ENCODE peak calls at places on chromosomes 12 and 14, in four cellular contexts. N is IMR-90, K is A549, G is K562. O is an unnamed sample.
A peak's percentile ranks its signal among the peaks of the same experiment; 100 is the strongest.

GRCh38 chr14:77133718-77134338 is 7.8 kb downstream of the ZDHHC22 start:
- DNase-seq in N (peak; percentile 61), K (peak; percentile 65), G (peak; percentile 66), O (no peak)

GRCh38 chr12:132593938-132594358 is 16.4 kb downstream of the LRCOL1 start:
- DNase-seq in N (peak; percentile 84), K (peak; percentile 92), G (peak; percentile 96), O (no peak)

GRCh38 chr12:61667676-61668075 is 592.5 kb upstream of the USP15 start:
- DNase-seq in N (no peak), K (no peak), G (no peak), O (no peak)

GRCh38 chr12:52188658-52189057 is 3.2 kb downstream of the KRT80 start:
- DNase-seq in N (no peak), K (no peak), G (no peak), O (no peak)

GRCh38 chr12:76766161-76766560 is 2.2 kb downstream of the ZDHHC17 start:
- DNase-seq in N (no peak), K (no peak), G (no peak), O (no peak)

GRCh38 chr14:77648520-77649200 is 32.2 kb upstream of the SPTLC2 start:
- DNase-seq in N (no peak), K (no peak), G (no peak), O (no peak)

GRCh38 chr14:25116607-25117006 is 66.7 kb upstream of the STXBP6 start:
- DNase-seq in N (no peak), K (no peak), G (no peak), O (no peak)

GRCh38 chr14:77023001-77023996 is 5.2 kb downstream of the IRF2BPL start:
- DNase-seq in N (peak; percentile 38), K (no peak), G (no peak), O (no peak)

GRCh38 chr12:49967777-49968250 is 4.9 kb upstream of the AQP6 start:
- DNase-seq in N (no peak), K (no peak), G (no peak), O (no peak)

GRCh38 chr14:55129428-55130193 is 559 bp downstream of the LGALS3 start:
- DNase-seq in N (peak; percentile 74), K (peak; percentile 82), G (no peak), O (no peak)

GRCh38 chr14:98136019-98136418 is 1136.0 kb downstream of the BCL11B start:
- DNase-seq in N (no peak), K (no peak), G (no peak), O (no peak)

GRCh38 chr12:125296701-125297100 is 231.5 kb downstream of the AACS start:
- DNase-seq in N (no peak), K (no peak), G (no peak), O (no peak)

GRCh38 chr12:124520258-124520657 is 47.2 kb downstream of the NCOR2 start:
- DNase-seq in N (peak; percentile 29), K (peak; percentile 49), G (no peak), O (no peak)

GRCh38 chr12:49355913-49356312 is 9.2 kb downstream of the DNAJC22 start:
- DNase-seq in N (no peak), K (no peak), G (no peak), O (no peak)

GRCh38 chr14:69886843-69887242 is 7.6 kb downstream of the SMOC1 start:
- DNase-seq in N (peak; percentile 85), K (no peak), G (no peak), O (no peak)

GRCh38 chr12:65988596-65988995 is 142.0 kb downstream of the LLPH start:
- DNase-seq in N (no peak), K (no peak), G (no peak), O (no peak)

GRCh38 chr12:57236925-57237652 is 7.6 kb downstream of the SHMT2 start:
- DNase-seq in N (no peak), K (no peak), G (no peak), O (no peak)

GRCh38 chr14:100824156-100824555 is 1.8 kb upstream of the MEG3 start:
- DNase-seq in N (peak; percentile 49), K (no peak), G (no peak), O (no peak)

GRCh38 chr14:33249361-33249760 is 310.7 kb downstream of the NPAS3 start:
- DNase-seq in N (no peak), K (no peak), G (no peak), O (no peak)

GRCh38 chr14:90487462-90487861 is 90.6 kb downstream of the CALM1 start:
- DNase-seq in N (no peak), K (no peak), G (no peak), O (no peak)

GRCh38 chr12:47612953-47613352 is 92.9 kb downstream of the RPAP3 start:
- DNase-seq in N (no peak), K (no peak), G (peak; percentile 14), O (no peak)

GRCh38 chr14:36423430-36423829 is 96.6 kb downstream of the NKX2-1 start:
- DNase-seq in N (no peak), K (no peak), G (no peak), O (no peak)

GRCh38 chr14:75559451-75560187 is 18.8 kb upstream of the FLVCR2 start:
- DNase-seq in N (peak; percentile 30), K (peak; percentile 43), G (no peak), O (no peak)

GRCh38 chr12:14213542-14213941 is 151.9 kb upstream of the ATF7IP start:
- DNase-seq in N (no peak), K (no peak), G (no peak), O (no peak)

GRCh38 chr14:99081156-99081765 is 190.7 kb downstream of the BCL11B start:
- DNase-seq in N (no peak), K (no peak), G (no peak), O (no peak)

GRCh38 chr12:93243689-93244513 is 133.8 kb upstream of the NUDT4 start:
- DNase-seq in N (peak; percentile 78), K (no peak), G (peak; percentile 60), O (peak; percentile 75)

GRCh38 chr14:68552597-68552996 is 240.3 kb downstream of the ZFP36L1 start:
- DNase-seq in N (peak; percentile 20), K (no peak), G (no peak), O (no peak)

GRCh38 chr12:72318341-72318740 is 46.2 kb downstream of the TRHDE start:
- DNase-seq in N (no peak), K (no peak), G (no peak), O (no peak)

GRCh38 chr12:20807192-20808080 is 3.1 kb upstream of the SLCO1B3 start:
- DNase-seq in N (no peak), K (no peak), G (no peak), O (no peak)
- TF ChIP-seq ELK1 in N (no peak), K (no peak), G (no peak), O (no peak)

GRCh38 chr14:31926123-31926522 is 151.0 kb upstream of the ARHGAP5 start:
- DNase-seq in N (peak; percentile 53), K (peak; percentile 59), G (peak; percentile 40), O (no peak)
- TF ChIP-seq ELK1 in N (no peak), K (no peak), G (no peak), O (no peak)

GRCh38 chr12:11650697-11651281 is 1.3 kb downstream of the ETV6 start:
- DNase-seq in N (peak; percentile 37), K (peak; percentile 7), G (peak; percentile 34), O (peak; percentile 40)

GRCh38 chr12:11650279-11650696 is 814 bp downstream of the ETV6 start:
- DNase-seq in N (no peak), K (no peak), G (no peak), O (no peak)

GRCh38 chr12:11651377-11651776 is 1.9 kb downstream of the ETV6 start:
- DNase-seq in N (no peak), K (no peak), G (no peak), O (no peak)

GRCh38 chr12:11652351-11653040 is 3.0 kb downstream of the ETV6 start:
- DNase-seq in N (peak; percentile 67), K (no peak), G (peak; percentile 29), O (peak; percentile 71)

DNA sequence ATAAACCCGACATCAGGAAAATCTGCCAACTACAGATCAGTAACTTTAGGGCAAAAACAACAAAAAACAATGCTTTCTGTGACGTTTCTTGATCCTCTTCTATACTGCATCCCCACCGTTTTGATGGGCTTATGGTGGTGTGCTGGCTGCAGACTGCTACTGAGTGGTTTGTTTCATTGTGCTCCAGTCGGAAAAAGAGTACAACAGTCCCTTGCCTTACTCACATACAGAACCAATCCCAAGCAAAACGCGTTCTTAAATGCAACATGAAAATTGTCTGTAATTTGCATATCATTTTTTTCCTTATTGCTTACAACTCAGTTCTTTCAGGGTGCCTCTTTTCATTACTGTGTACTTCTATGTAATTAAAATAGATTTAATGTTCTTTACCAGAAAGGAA is 2.3 kb downstream of the ETV6 start:
- DNase-seq in N (peak; percentile 42), K (no peak), G (peak; percentile 7), O (no peak)
- TF ChIP-seq ELK1 in N (no peak), K (no peak), G (no peak), O (no peak)

GRCh38 chr14:104334812-104335161 is 196.4 kb downstream of the KIF26A start:
- DNase-seq in N (no peak), K (no peak), G (no peak), O (no peak)

GRCh38 chr14:104333903-104334811 is 195.8 kb downstream of the KIF26A start:
- DNase-seq in N (no peak), K (no peak), G (no peak), O (no peak)

GRCh38 chr14:104335611-104336010 is 197.2 kb downstream of the KIF26A start:
- DNase-seq in N (no peak), K (no peak), G (no peak), O (no peak)

GRCh38 chr14:104337381-104337780 is 199.0 kb downstream of the KIF26A start:
- DNase-seq in N (no peak), K (no peak), G (no peak), O (no peak)

DNA sequence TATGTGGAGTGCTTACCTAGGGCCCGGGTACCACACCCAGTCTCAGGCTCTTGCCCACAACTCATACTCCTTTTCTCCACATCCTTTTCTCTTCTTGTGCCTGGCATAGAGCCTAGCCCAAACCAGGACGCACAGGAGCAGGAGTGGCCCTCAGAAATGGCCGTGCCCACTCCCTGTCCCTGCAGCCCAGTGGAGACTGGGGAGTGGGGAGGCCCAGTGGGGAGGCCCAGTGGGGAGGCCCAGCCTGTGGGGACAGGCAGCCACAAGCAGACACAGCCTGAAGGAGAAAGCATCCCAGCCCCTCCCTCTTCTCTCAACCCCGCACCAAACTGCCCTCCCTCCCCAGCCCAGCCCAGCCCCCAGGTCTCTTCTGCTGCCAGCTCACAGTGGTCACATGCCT is 196.8 kb downstream of the KIF26A start:
- DNase-seq in N (no peak), K (no peak), G (no peak), O (no peak)
- TF ChIP-seq ELK1 in N (no peak), K (no peak), G (no peak), O (no peak)

DNA sequence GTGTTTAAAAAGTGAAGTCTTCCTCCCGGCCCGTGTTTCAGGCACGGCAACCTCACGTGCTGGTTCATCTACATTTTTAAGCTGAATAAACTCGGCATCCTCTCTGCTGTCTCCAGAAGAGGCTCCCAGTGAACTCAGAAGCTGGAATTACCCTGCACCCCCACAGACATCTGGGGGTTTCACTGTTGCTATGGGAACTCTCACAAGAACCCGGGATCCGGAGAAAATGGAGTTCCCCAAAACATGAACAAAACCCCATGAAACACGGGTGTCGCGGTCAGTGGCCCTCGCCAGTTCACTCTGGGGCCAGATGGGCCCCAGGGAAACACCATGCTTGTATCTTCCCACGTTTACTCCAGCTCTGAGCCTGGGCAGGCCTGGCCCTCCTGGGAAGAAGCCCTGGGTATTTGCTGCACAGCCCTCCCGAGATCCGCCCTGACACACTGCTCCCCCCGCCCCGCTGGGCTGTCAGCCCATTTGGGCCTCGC is 143.7 kb downstream of the PIWIL1 start:
- DNase-seq in N (no peak), K (no peak), G (no peak), O (peak; percentile 47)
- TF ChIP-seq ELK1 in N (no peak), K (no peak), G (no peak), O (no peak)

O was measured in GM12878.